ENCODE peak calls at places on chromosomes 6 and 20, in ten cellular contexts. S is lower lobe of right lung; F is ecto neural progenitor cell; M is HT1080; D is NCI-H2171; O is activated CD4-positive, alpha-beta T cell treated with anti-CD3 and anti-CD28 coated beads, Interleukin-2, amount 10 ng/mL, durations not matched to agents 7 days and 5 days; V is GM04504; R is stimulated activated CD8-positive, alpha-beta memory T cell treated with anti-CD3 and anti-CD28 coated beads, Interleukin-7, amount 100 ng/mL, for 1 hour; U is EL; W is ELF-1. J is an unnamed sample.

GRCh38 chr20:15703171-15703911 is 869.9 kb downstream of the KIF16B start:
- DNase-seq in D (no peak), U (peak; percentile 82), W (no peak), V (no peak), S (no peak), R (no peak), O (no peak), F (no peak), M (peak; percentile 87), J (no peak)

GRCh38 chr6:43593938-43594337 is 18.0 kb downstream of the POLH start:
- DNase-seq in V (no peak), O (no peak), F (no peak), M (no peak), R (no peak), W (no peak), D (no peak), U (no peak), S (no peak), J (no peak)

GRCh38 chr6:168221000-168221399 is 98.6 kb downstream of the DACT2 start:
- DNase-seq in D (no peak), O (no peak), F (no peak), W (no peak), R (no peak), V (no peak), S (no peak), U (no peak), M (no peak), J (no peak)

GRCh38 chr6:41712651-41713103 is 22.7 kb downstream of the TFEB start:
- DNase-seq in D (no peak), U (no peak), R (no peak), M (peak; percentile 40), V (no peak), F (no peak), S (peak; percentile 77), O (no peak), W (no peak), J (peak; percentile 84)

GRCh38 chr6:82906951-82907350 is 158.7 kb downstream of the UBE3D start:
- DNase-seq in R (no peak), W (no peak), F (no peak), O (no peak), U (peak; percentile 79), D (no peak), V (peak; percentile 40), S (no peak), M (peak; percentile 70), J (no peak)

GRCh38 chr20:45427236-45428149 is 11.6 kb downstream of the PIGT start:
- DNase-seq in U (no peak), F (no peak), O (no peak), W (no peak), V (no peak), M (no peak), D (no peak), R (no peak), S (no peak), J (no peak)

GRCh38 chr6:40809627-40810026 is 222.5 kb upstream of the LRFN2 start:
- DNase-seq in R (no peak), O (no peak), U (no peak), M (peak; percentile 41), F (no peak), D (no peak), V (no peak), W (no peak), S (no peak), J (no peak)

GRCh38 chr6:109001554-109001953 is 93.1 kb downstream of the SESN1 start:
- DNase-seq in F (no peak), V (no peak), U (no peak), O (no peak), M (no peak), R (no peak), W (no peak), S (no peak), D (no peak), J (no peak)

GRCh38 chr20:11453430-11453829 is 464.3 kb upstream of the BTBD3 start:
- DNase-seq in U (peak; percentile 78), D (no peak), S (no peak), V (no peak), F (no peak), R (no peak), O (no peak), M (peak; percentile 65), W (no peak), J (no peak)

GRCh38 chr6:165641672-165642156 is 21.3 kb downstream of the PDE10A start:
- DNase-seq in S (no peak), R (no peak), M (no peak), V (no peak), U (no peak), W (no peak), O (no peak), F (no peak), D (no peak), J (no peak)

GRCh38 chr6:710601-711571 is 17.9 kb upstream of the EXOC2 start:
- DNase-seq in S (peak; percentile 80), M (no peak), R (peak; percentile 9), F (peak; percentile 73), O (peak; percentile 68), V (peak; percentile 48), D (no peak), W (peak; percentile 64), U (peak; percentile 62), J (peak; percentile 71)

GRCh38 chr6:169976301-169977081 is 225.1 kb downstream of the ERMARD start:
- DNase-seq in S (peak; percentile 44), D (no peak), O (no peak), R (no peak), U (no peak), W (no peak), F (no peak), M (peak; percentile 29), V (no peak), J (no peak)

GRCh38 chr6:7532232-7532631 is 9.2 kb upstream of the DSP start:
- DNase-seq in D (no peak), O (no peak), M (no peak), R (no peak), U (no peak), V (no peak), F (no peak), W (peak; percentile 73), S (peak; percentile 64), J (no peak)

GRCh38 chr6:55040102-55040848 is 134.0 kb upstream of the HCRTR2 start:
- DNase-seq in R (no peak), O (no peak), D (no peak), W (no peak), F (no peak), S (no peak), M (peak; percentile 88), U (peak; percentile 85), V (peak; percentile 80), J (no peak)

GRCh38 chr6:170451762-170452651 is 101.1 kb downstream of the PSMB1 start:
- DNase-seq in W (no peak), F (no peak), O (no peak), R (no peak), D (no peak), S (no peak), U (no peak), V (no peak), M (no peak), J (no peak)

GRCh38 chr20:29873946-29874345 is 1383.5 kb upstream of the DEFB115 start:
- DNase-seq in W (peak; percentile 24), O (no peak), U (peak; percentile 51), S (peak; percentile 84), M (peak; percentile 54), D (peak; percentile 9), R (no peak), F (peak; percentile 79), V (peak; percentile 6), J (peak; percentile 72)

GRCh38 chr20:48489046-48489463 is 338.7 kb downstream of the PREX1 start:
- DNase-seq in V (no peak), O (no peak), R (no peak), F (no peak), D (peak; percentile 29), W (no peak), M (no peak), U (no peak), S (no peak), J (no peak)

GRCh38 chr6:26576407-26576843 is 20.3 kb upstream of the ABT1 start:
- DNase-seq in U (no peak), S (no peak), V (no peak), W (no peak), M (no peak), R (no peak), F (no peak), D (no peak), O (no peak), J (no peak)

GRCh38 chr6:128350416-128351254 is 169.8 kb downstream of the PTPRK start:
- DNase-seq in S (no peak), O (no peak), F (no peak), R (no peak), U (peak; percentile 41), V (no peak), W (no peak), M (peak; percentile 71), D (no peak), J (no peak)

GRCh38 chr6:7389162-7389450 is 436 bp downstream of the CAGE1 start:
- DNase-seq in F (no peak), R (no peak), M (no peak), V (no peak), D (no peak), U (no peak), S (no peak), W (no peak), O (no peak), J (peak; percentile 68)

GRCh38 chr20:20363449-20364015 is 4.4 kb upstream of the INSM1 start:
- DNase-seq in D (no peak), O (no peak), U (no peak), V (no peak), R (no peak), W (peak; percentile 46), M (no peak), S (no peak), F (peak; percentile 59), J (no peak)

GRCh38 chr6:117666881-117667280 is 8.4 kb upstream of the NUS1 start:
- DNase-seq in V (no peak), R (no peak), F (no peak), D (no peak), W (no peak), S (no peak), O (no peak), U (no peak), M (no peak), J (no peak)

GRCh38 chr6:167731216-167731615 is 95.5 kb upstream of the AFDN start:
- DNase-seq in S (no peak), M (no peak), O (no peak), F (peak; percentile 16), U (no peak), W (no peak), D (no peak), R (no peak), V (no peak), J (no peak)

GRCh38 chr6:33936911-33937310 is 133.1 kb upstream of the MLN start:
- DNase-seq in R (no peak), O (no peak), V (no peak), S (peak; percentile 5), U (no peak), F (no peak), D (no peak), W (no peak), M (no peak), J (no peak)